ENCODE peak calls at places on chromosomes 5 and 9, in five cellular contexts. W is MG63, N is NCI-H1105 treated with DMSO at 0.1 percent for 48 hours, F is T-helper 1 cell, E is cardiac muscle cell. B is an unnamed sample.

GRCh38 chr5:133317558-133317957 is 265.7 kb downstream of the HSPA4 start:
- DNase-seq in E (no peak), F (no peak), W (no peak), N (no peak), B (no peak)

GRCh38 chr9:135521608-135522095 is 412 bp downstream of the LCN1 start:
- DNase-seq in F (no peak), W (no peak), N (no peak), E (no peak), B (no peak)

GRCh38 chr5:63154480-63155309 is 576.1 kb downstream of the LRRC70 start:
- DNase-seq in W (no peak), E (no peak), N (no peak), F (no peak), B (no peak)

GRCh38 chr5:60497706-60498500 is 202.1 kb downstream of the DEPDC1B start:
- DNase-seq in N (no peak), W (no peak), E (no peak), F (no peak), B (no peak)

GRCh38 chr9:24961787-24962186 is 416.1 kb upstream of the IZUMO3 start:
- DNase-seq in W (no peak), E (no peak), F (no peak), N (no peak), B (no peak)

GRCh38 chr5:77087484-77088291 is 603 bp upstream of the ZBED3 start:
- DNase-seq in N (no peak), E (peak), W (peak), F (no peak), B (no peak)

GRCh38 chr9:112554516-112554915 is 67.9 kb downstream of the KIAA1958 start:
- DNase-seq in F (no peak), E (no peak), W (no peak), N (no peak), B (no peak)

GRCh38 chr5:89695371-89695770 is 714.2 kb downstream of the CETN3 start:
- DNase-seq in N (no peak), F (no peak), E (no peak), W (no peak), B (no peak)

GRCh38 chr5:82388186-82388585 is 110.0 kb upstream of the RPS23 start:
- DNase-seq in E (no peak), F (no peak), W (no peak), N (no peak), B (no peak)

GRCh38 chr5:21688655-21689054 is 1164.5 kb downstream of the CDH12 start:
- DNase-seq in N (no peak), W (no peak), F (no peak), E (no peak), B (no peak)

GRCh38 chr5:159913048-159913447 is 3.2 kb upstream of the ADRA1B start:
- DNase-seq in F (no peak), N (no peak), E (no peak), W (no peak), B (no peak)

GRCh38 chr5:171956870-171957501 is 49.5 kb downstream of the FBXW11 start:
- DNase-seq in N (no peak), F (no peak), E (no peak), W (peak), B (no peak)

GRCh38 chr9:13810510-13810909 is 503.4 kb downstream of the NFIB start:
- DNase-seq in E (no peak), F (no peak), N (no peak), W (peak), B (no peak)

GRCh38 chr9:128607642-128608350 is 48.9 kb downstream of the DYNC2I2 start:
- DNase-seq in N (peak), W (peak), F (no peak), E (no peak), B (no peak)

GRCh38 chr9:2725929-2726328 is 8.6 kb downstream of the KCNV2 start:
- DNase-seq in E (no peak), W (no peak), F (no peak), N (no peak), B (no peak)

GRCh38 chr5:112581811-112582320 is 155.8 kb upstream of the APC start:
- DNase-seq in E (no peak), F (no peak), W (no peak), N (no peak), B (no peak)

GRCh38 chr9:504921-505821 is 290.5 kb downstream of the DOCK8 start:
- DNase-seq in E (peak), W (peak), N (no peak), F (no peak), B (peak)

GRCh38 chr5:72427016-72427415 is 80.2 kb downstream of the ZNF366 start:
- DNase-seq in E (no peak), N (no peak), F (no peak), W (no peak), B (no peak)

GRCh38 chr9:129938291-129938979 is 103.2 kb downstream of the USP20 start:
- DNase-seq in E (no peak), F (no peak), W (peak), N (no peak), B (no peak)

GRCh38 chr9:5509573-5509972 is 758 bp upstream of the PDCD1LG2 start:
- DNase-seq in N (no peak), E (no peak), F (no peak), W (peak), B (no peak)

GRCh38 chr5:177301503-177302165 is 1.9 kb downstream of the RAB24 start:
- DNase-seq in W (peak), F (no peak), N (peak), E (no peak), B (no peak)

B was measured in naive thymus-derived CD8-positive, alpha-beta T cell.